ENCODE peak calls at places on chromosomes 6 and 20, in nine cellular contexts. V, N, T, W, X, C, R, Y and M are unnamed samples.

GRCh38 chr20:36620917-36621316 is 15.3 kb downstream of the RAB5IF start:
- DNase-seq in V (no peak), N (no peak), T (no peak), W (no peak), X (no peak), C (no peak), R (no peak), Y (no peak), M (no peak)

GRCh38 chr6:53741001-53741400 is 53.8 kb upstream of the LRRC1 start:
- DNase-seq in V (no peak), N (no peak), T (no peak), W (no peak), X (no peak), C (no peak), R (no peak), Y (no peak), M (no peak)

GRCh38 chr20:24148372-24148771 is 159.8 kb upstream of the GGTLC1 start:
- DNase-seq in V (no peak), N (no peak), T (no peak), W (no peak), X (no peak), C (peak; percentile 45), R (no peak), Y (no peak), M (no peak)

GRCh38 chr6:130148181-130148580 is 74.6 kb downstream of the SAMD3 start:
- DNase-seq in V (no peak), N (no peak), T (no peak), W (no peak), X (no peak), C (no peak), R (no peak), Y (no peak), M (no peak)

GRCh38 chr6:125867483-125867935 is 76.7 kb downstream of the NCOA7 start:
- DNase-seq in V (no peak), N (no peak), T (no peak), W (no peak), X (no peak), C (peak; percentile 54), R (no peak), Y (no peak), M (no peak)

GRCh38 chr6:113796040-113796439 is 61.1 kb upstream of the MARCKS start:
- DNase-seq in V (no peak), N (no peak), T (no peak), W (no peak), X (no peak), C (no peak), R (no peak), Y (no peak), M (no peak)

GRCh38 chr6:31574106-31575061 is 981 bp upstream of the TNF start:
- DNase-seq in V (no peak), N (no peak), T (no peak), W (no peak), X (no peak), C (no peak), R (no peak), Y (no peak), M (no peak)

GRCh38 chr6:53441761-53442160 is 93.0 kb upstream of the ELOVL5 start:
- DNase-seq in V (no peak), N (no peak), T (no peak), W (no peak), X (no peak), C (no peak), R (no peak), Y (no peak), M (no peak)

GRCh38 chr6:80477591-80478370 is 371.3 kb downstream of the BCKDHB start:
- DNase-seq in V (no peak), N (no peak), T (no peak), W (no peak), X (no peak), C (no peak), R (no peak), Y (no peak), M (no peak)

GRCh38 chr6:16163535-16164300 is 34.8 kb downstream of the MYLIP start:
- DNase-seq in V (no peak), N (no peak), T (no peak), W (no peak), X (no peak), C (no peak), R (no peak), Y (no peak), M (no peak)

GRCh38 chr6:45500924-45501816 is 123.4 kb upstream of the SUPT3H start:
- DNase-seq in V (no peak), N (peak; percentile 26), T (no peak), W (no peak), X (no peak), C (no peak), R (no peak), Y (no peak), M (no peak)

GRCh38 chr20:50215917-50216316 is 25.3 kb downstream of the CEBPB start:
- DNase-seq in V (no peak), N (no peak), T (no peak), W (no peak), X (no peak), C (peak; percentile 56), R (no peak), Y (no peak), M (no peak)

GRCh38 chr6:28710466-28711191 is 184.9 kb downstream of the GPX5 start:
- DNase-seq in V (no peak), N (peak; percentile 41), T (no peak), W (no peak), X (no peak), C (no peak), R (no peak), Y (no peak), M (no peak)

GRCh38 chr6:121677551-121677950 is 242.1 kb downstream of the GJA1 start:
- DNase-seq in V (no peak), N (no peak), T (no peak), W (no peak), X (no peak), C (no peak), R (no peak), Y (no peak), M (no peak)

GRCh38 chr20:52004720-52005119 is 186.9 kb downstream of the ZFP64 start:
- DNase-seq in V (no peak), N (no peak), T (no peak), W (no peak), X (no peak), C (no peak), R (no peak), Y (no peak), M (no peak)

GRCh38 chr20:58140787-58141396 is 87.6 kb downstream of the ANKRD60 start:
- DNase-seq in V (no peak), N (no peak), T (peak; percentile 13), W (no peak), X (no peak), C (no peak), R (no peak), Y (no peak), M (no peak)

GRCh38 chr6:133835901-133836300 is 53.0 kb upstream of the TCF21 start:
- DNase-seq in V (no peak), N (no peak), T (no peak), W (no peak), X (no peak), C (no peak), R (no peak), Y (no peak), M (no peak)

GRCh38 chr6:136562211-136562610 is 12.0 kb upstream of the MAP7 start:
- DNase-seq in V (no peak), N (no peak), T (no peak), W (no peak), X (no peak), C (no peak), R (no peak), Y (no peak), M (no peak)

GRCh38 chr6:37556884-37557644 is 57.4 kb upstream of the CCDC167 start:
- DNase-seq in V (no peak), N (no peak), T (no peak), W (no peak), X (no peak), C (no peak), R (no peak), Y (no peak), M (no peak)
- TF ChIP-seq POLR2A in V (no peak), N (no peak), T (no peak), W (no peak), X (no peak), C (no peak), R (no peak), Y (no peak), M (no peak)

GRCh38 chr20:56826971-56827645 is 198.0 kb downstream of the TFAP2C start:
- DNase-seq in V (peak; percentile 74), N (no peak), T (peak; percentile 83), W (no peak), X (no peak), C (no peak), R (no peak), Y (no peak), M (no peak)
- TF ChIP-seq POLR2A in V (peak; percentile 5), N (no peak), T (no peak), W (no peak), X (no peak), C (no peak), R (no peak), Y (no peak), M (no peak)

GRCh38 chr6:147211349-147211748 is 7.1 kb downstream of the STXBP5 start:
- DNase-seq in V (no peak), N (no peak), T (no peak), W (no peak), X (no peak), C (no peak), R (no peak), Y (no peak), M (no peak)

GRCh38 chr6:147211831-147212230 is 7.6 kb downstream of the STXBP5 start:
- DNase-seq in V (no peak), N (no peak), T (no peak), W (no peak), X (no peak), C (no peak), R (no peak), Y (no peak), M (no peak)

GRCh38 chr6:147214248-147215227 is 10.3 kb downstream of the STXBP5 start:
- DNase-seq in V (no peak), N (no peak), T (no peak), W (no peak), X (no peak), C (no peak), R (no peak), Y (no peak), M (no peak)

GRCh38 chr6:147212618-147213017 is 8.4 kb downstream of the STXBP5 start:
- DNase-seq in V (no peak), N (no peak), T (no peak), W (no peak), X (no peak), C (no peak), R (no peak), Y (no peak), M (no peak)

DNA sequence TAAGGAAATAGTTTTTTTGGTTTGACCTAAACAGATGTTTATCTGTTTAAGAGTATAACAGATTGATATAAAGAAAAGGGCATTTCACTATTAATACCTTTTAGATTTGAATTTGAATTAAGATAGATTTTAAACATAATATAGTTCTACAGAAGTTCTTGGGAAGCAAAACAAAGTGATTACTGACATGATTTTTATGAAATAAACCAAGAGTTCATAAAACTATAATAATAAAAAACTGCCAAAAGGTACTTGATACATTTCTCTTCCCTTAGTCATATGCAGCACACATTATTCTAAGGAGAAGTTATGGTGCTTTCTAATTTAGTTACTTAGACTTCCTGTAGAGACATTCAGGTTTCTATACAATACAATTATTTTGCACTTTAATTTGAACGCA is 9.6 kb downstream of the STXBP5 start:
- DNase-seq in V (no peak), N (no peak), T (no peak), W (no peak), X (no peak), C (no peak), R (no peak), Y (no peak), M (no peak)
- TF ChIP-seq POLR2A in V (no peak), N (no peak), T (no peak), W (no peak), X (no peak), C (no peak), R (no peak), Y (no peak), M (no peak)

GRCh38 chr6:132445201-132445951 is 44.1 kb upstream of the MOXD1 start:
- DNase-seq in V (no peak), N (peak; percentile 4), T (no peak), W (peak; percentile 8), X (no peak), C (no peak), R (no peak), Y (no peak), M (no peak)
- TF ChIP-seq POLR2A in V (no peak), N (no peak), T (no peak), W (no peak), X (no peak), C (no peak), R (no peak), Y (no peak), M (no peak)